ENCODE peak calls at places on chromosomes 16 and 17, in nine cellular contexts. R, U, Q, I, S, B, T, F and O are unnamed samples. For H3K4me1, the result is how much of the 10 kb centered on the place peaks cover.

GRCh38 chr17:11935734-11936406 is 61.4 kb downstream of the ZNF18 start:
- DNase-seq in R (peak), U (no peak), Q (no peak), I (no peak), S (peak), B (no peak), T (peak), F (no peak), O (peak)

GRCh38 chr16:2173916-2174315 is 18.3 kb downstream of the TRAF7 start:
- DNase-seq in R (no peak), U (no peak), Q (no peak), I (no peak), S (no peak), B (no peak), T (no peak), F (no peak), O (no peak)

GRCh38 chr16:59633996-59634579 is 900.0 kb upstream of the GOT2 start:
- DNase-seq in R (no peak), U (no peak), Q (no peak), I (no peak), S (no peak), B (no peak), T (no peak), F (no peak), O (no peak)

GRCh38 chr16:73483076-73483791 is 435.3 kb upstream of the ZFHX3 start:
- DNase-seq in R (no peak), U (no peak), Q (no peak), I (no peak), S (no peak), B (no peak), T (no peak), F (no peak), O (no peak)

GRCh38 chr17:79045830-79046500 is 22.0 kb downstream of the C1QTNF1 start:
- DNase-seq in R (peak), U (peak), Q (peak), I (peak), S (peak), B (peak), T (peak), F (peak), O (peak)

GRCh38 chr17:45098869-45099616 is 33.3 kb downstream of the PLCD3 start:
- DNase-seq in R (peak), U (peak), Q (peak), I (peak), S (peak), B (peak), T (peak), F (peak), O (peak)

GRCh38 chr16:54194008-54194731 is 92.4 kb downstream of the IRX3 start:
- DNase-seq in R (peak), U (no peak), Q (peak), I (peak), S (no peak), B (peak), T (peak), F (no peak), O (peak)

GRCh38 chr17:42101513-42102292 is 3.4 kb upstream of the ZNF385C start:
- DNase-seq in R (peak), U (peak), Q (peak), I (peak), S (peak), B (peak), T (peak), F (peak), O (peak)

GRCh38 chr17:48429638-48430586 is at the start of gene SKAP1:
- DNase-seq in R (no peak), U (peak), Q (no peak), I (no peak), S (no peak), B (no peak), T (peak), F (peak), O (no peak)

GRCh38 chr16:79823644-79824043 is 223.1 kb upstream of the MAF start:
- DNase-seq in R (no peak), U (no peak), Q (no peak), I (no peak), S (no peak), B (no peak), T (no peak), F (no peak), O (no peak)

GRCh38 chr16:19375561-19376158 is 42.0 kb upstream of the TMC5 start:
- DNase-seq in R (peak), U (no peak), Q (no peak), I (peak), S (peak), B (no peak), T (peak), F (no peak), O (no peak)

GRCh38 chr16:29148867-29149272 is 164.0 kb downstream of the LAT start:
- DNase-seq in R (no peak), U (peak), Q (no peak), I (no peak), S (no peak), B (peak), T (peak), F (peak), O (peak)

GRCh38 chr16:11949527-11949926 is 7.7 kb upstream of the NPIPB2 start:
- DNase-seq in R (peak), U (no peak), Q (no peak), I (no peak), S (peak), B (no peak), T (peak), F (no peak), O (peak)

GRCh38 chr17:29238133-29238850 is 8.4 kb upstream of the CRYBA1 start:
- DNase-seq in R (no peak), U (no peak), Q (no peak), I (no peak), S (no peak), B (peak), T (no peak), F (no peak), O (no peak)

GRCh38 chr16:11494433-11494832 is 92.3 kb downstream of the LITAF start:
- DNase-seq in R (no peak), U (no peak), Q (no peak), I (no peak), S (no peak), B (no peak), T (no peak), F (no peak), O (no peak)

GRCh38 chr17:57521606-57522435 is 223.3 kb downstream of the CCDC182 start:
- DNase-seq in R (no peak), U (no peak), Q (no peak), I (no peak), S (peak), B (no peak), T (no peak), F (no peak), O (no peak)

GRCh38 chr17:72719582-72720493 is 372.6 kb downstream of the SLC39A11 start:
- DNase-seq in R (no peak), U (peak), Q (no peak), I (no peak), S (no peak), B (no peak), T (peak), F (peak), O (no peak)

GRCh38 chr17:80978499-80979497 is 12.8 kb upstream of the CHMP6 start:
- DNase-seq in R (no peak), U (no peak), Q (no peak), I (no peak), S (no peak), B (no peak), T (no peak), F (no peak), O (no peak)
- H3K4me3 ChIP-seq in R (no peak), U (no peak), Q (no peak), I (no peak), S (no peak), B (no peak), T (no peak), F (no peak), O (no peak)

DNA sequence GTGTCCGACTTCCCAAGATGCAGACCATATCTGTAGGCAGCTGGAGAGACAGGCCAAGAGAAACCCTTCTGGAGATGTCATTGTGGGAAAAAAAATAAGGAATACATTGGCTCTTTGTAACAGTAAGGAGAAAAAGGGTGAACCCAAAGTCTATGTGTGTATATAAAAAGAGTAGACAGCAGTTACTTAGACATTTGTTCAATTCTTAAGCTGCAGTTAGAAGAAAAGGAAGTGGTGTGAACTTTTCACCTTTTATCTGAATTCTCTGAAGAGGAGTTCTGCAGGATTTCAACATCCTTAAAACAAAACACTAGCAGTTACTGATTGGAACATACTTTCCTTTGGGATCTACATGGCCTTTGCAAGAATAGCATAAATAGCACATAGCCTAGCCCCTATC is 21.7 kb downstream of the FAM117A start:
- DNase-seq in R (no peak), U (peak), Q (no peak), I (no peak), S (no peak), B (no peak), T (no peak), F (no peak), O (no peak)
- H3K27ac ChIP-seq in R (peak), U (peak), Q (peak), I (peak), S (no peak), B (peak), T (no peak), F (peak), O (peak)

DNA sequence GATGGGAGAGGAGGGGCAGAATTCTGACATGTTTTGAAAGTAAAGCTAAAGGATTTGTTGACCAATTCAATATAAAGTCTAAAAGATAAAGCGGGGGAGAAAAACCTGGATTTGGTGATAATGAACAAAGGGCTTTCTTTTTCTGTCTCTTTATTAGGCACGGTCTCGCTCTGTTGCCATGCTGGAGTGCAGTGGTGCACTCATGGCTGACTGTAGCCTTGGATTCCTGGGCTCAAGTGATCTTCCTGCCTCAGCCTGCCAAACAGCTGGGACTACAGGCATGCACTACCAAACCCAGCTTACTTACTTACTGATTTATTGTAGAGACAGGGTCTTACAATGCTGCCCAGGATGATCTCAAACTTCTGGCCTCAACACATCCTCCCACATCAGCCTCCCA is 7.5 kb downstream of the CDR2 start:
- DNase-seq in R (no peak), U (no peak), Q (no peak), I (no peak), S (no peak), B (no peak), T (no peak), F (no peak), O (no peak)
- H3K4me1 ChIP-seq in R (under half), U (half or more), Q (under half), I (under half), S (under half), B (under half), T (under half), F (under half), O (under half)

GRCh38 chr17:82217120-82217529 is 4.5 kb upstream of the CCDC57 start:
- DNase-seq in R (no peak), U (no peak), Q (no peak), I (no peak), S (no peak), B (no peak), T (no peak), F (no peak), O (no peak)
- H3K4me3 ChIP-seq in R (no peak), U (no peak), Q (no peak), I (no peak), S (no peak), B (no peak), T (no peak), F (no peak), O (no peak)

GRCh38 chr16:86406056-86406455 is 104.3 kb upstream of the FOXF1 start:
- DNase-seq in R (no peak), U (no peak), Q (no peak), I (no peak), S (peak), B (no peak), T (no peak), F (no peak), O (no peak)

GRCh38 chr16:86403056-86403455 is 107.3 kb upstream of the FOXF1 start:
- DNase-seq in R (no peak), U (no peak), Q (no peak), I (no peak), S (no peak), B (no peak), T (no peak), F (no peak), O (no peak)

GRCh38 chr16:86405319-86405718 is 105.0 kb upstream of the FOXF1 start:
- DNase-seq in R (no peak), U (no peak), Q (no peak), I (no peak), S (peak), B (no peak), T (no peak), F (no peak), O (no peak)

GRCh38 chr16:86404678-86405077 is 105.6 kb upstream of the FOXF1 start:
- DNase-seq in R (no peak), U (no peak), Q (no peak), I (no peak), S (peak), B (no peak), T (no peak), F (no peak), O (no peak)

DNA sequence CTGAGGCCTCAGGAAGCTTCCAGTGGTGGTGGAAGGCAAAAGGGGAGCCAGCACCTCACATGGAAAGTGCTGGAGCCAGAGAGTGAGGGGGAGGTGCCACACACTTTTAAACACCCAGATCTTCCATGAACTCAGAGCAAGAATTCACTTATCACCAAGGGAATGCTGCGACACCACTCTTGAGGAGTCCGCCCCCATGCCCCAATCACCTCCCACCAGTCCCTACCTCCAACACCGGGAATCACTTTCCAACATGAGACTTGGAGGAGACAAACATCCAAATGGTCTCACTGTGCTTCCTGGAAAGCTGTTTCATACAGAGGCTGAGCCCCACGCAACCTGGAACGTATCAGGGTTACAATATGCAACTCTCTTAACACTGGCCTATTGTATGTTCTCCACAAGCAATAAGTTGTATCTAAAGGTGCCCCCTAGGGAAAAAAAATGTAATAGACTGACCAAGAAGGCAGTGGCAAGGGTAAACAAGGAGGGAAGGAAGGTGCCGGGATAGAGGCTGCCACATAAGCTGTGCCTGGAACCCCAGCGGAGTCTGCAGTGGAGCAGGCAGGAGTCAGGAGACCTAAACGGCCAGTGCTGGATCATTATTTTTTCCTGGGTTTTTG is 106.7 kb upstream of the FOXF1 start:
- DNase-seq in R (no peak), U (no peak), Q (no peak), I (no peak), S (peak), B (no peak), T (no peak), F (no peak), O (no peak)
- H3K27ac ChIP-seq in R (no peak), U (no peak), Q (no peak), I (no peak), S (no peak), B (no peak), T (no peak), F (no peak), O (no peak)

GRCh38 chr17:80950466-80951120 is 41.0 kb upstream of the CHMP6 start:
- DNase-seq in R (no peak), U (no peak), Q (peak), I (no peak), S (no peak), B (no peak), T (no peak), F (no peak), O (no peak)
- H3K4me1 ChIP-seq in R (under half), U (under half), Q (under half), I (under half), S (under half), B (under half), T (under half), F (under half), O (under half)

GRCh38 chr16:424033-424622 is 1.3 kb upstream of the RAB11FIP3 start:
- DNase-seq in R (no peak), U (no peak), Q (peak), I (peak), S (no peak), B (peak), T (peak), F (no peak), O (peak)
- H3K4me3 ChIP-seq in R (no peak), U (no peak), Q (peak), I (peak), S (no peak), B (peak), T (no peak), F (no peak), O (no peak)

GRCh38 chr16:62638324-62638911 is 602.2 kb upstream of the CDH8 start:
- DNase-seq in R (no peak), U (no peak), Q (no peak), I (no peak), S (no peak), B (no peak), T (no peak), F (no peak), O (no peak)
- H3K27ac ChIP-seq in R (no peak), U (no peak), Q (no peak), I (no peak), S (no peak), B (no peak), T (no peak), F (no peak), O (no peak)

DNA sequence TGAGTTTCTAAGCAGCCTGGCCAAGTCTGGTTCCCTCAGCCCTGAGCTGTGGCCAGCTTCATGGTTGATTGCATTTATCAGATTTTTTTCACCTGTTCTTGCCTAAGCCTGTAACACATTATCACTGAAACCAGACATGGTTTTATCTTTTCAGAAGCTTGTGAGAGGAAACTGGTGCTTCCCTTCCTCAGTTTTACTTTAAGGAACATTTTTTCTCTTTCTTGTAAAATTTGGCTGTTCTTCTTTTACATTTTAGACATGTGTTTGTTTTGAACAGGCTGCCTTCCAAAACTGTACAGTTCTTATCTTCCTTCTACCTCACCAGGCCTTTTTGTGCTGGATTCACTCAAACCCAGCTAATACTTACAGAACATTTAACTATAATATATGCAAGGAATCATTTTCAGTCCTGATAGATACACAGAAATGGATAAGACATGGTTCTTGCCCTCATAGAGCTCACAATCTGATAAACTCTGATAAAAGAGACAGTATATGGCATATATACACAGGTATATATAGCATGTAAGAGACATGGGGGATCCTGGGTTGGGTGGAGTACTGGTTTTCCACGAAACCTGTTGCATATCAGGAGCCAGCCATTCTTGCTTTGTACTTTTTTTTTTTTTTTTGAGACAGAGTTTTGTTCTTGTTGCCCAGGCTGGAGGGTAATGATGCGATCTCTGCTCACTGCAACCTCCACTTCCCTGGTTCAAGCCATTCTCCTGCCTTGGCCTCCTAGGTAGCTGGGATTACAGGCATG is 44.5 kb downstream of the ZNRF1 start:
- DNase-seq in R (no peak), U (no peak), Q (no peak), I (peak), S (no peak), B (no peak), T (no peak), F (no peak), O (no peak)
- H3K4me1 ChIP-seq in R (under half), U (under half), Q (under half), I (under half), S (under half), B (under half), T (under half), F (under half), O (under half)